ENCODE peak calls at places on chromosomes 13 and 19, in six cellular contexts. A is IMR-90, D is uterus, N is brain microvascular endothelial cell, E is ascending aorta, B is AG04450. U is an unnamed sample.

GRCh38 chr13:92661406-92661805 is 565.2 kb upstream of the GPC6 start:
- DNase-seq in A (no peak), D (no peak), N (no peak), E (no peak), B (no peak), U (no peak)

GRCh38 chr19:22052644-22053013 is 345 bp downstream of the ZNF257 start:
- DNase-seq in A (no peak), D (peak; percentile 12), N (no peak), E (no peak), B (no peak), U (no peak)

GRCh38 chr19:49824662-49825061 is 6.6 kb downstream of the MED25 start:
- DNase-seq in A (no peak), D (no peak), N (no peak), E (no peak), B (no peak), U (no peak)

GRCh38 chr13:42740753-42741152 is 40.6 kb upstream of the FAM216B start:
- DNase-seq in A (no peak), D (peak; percentile 21), N (peak; percentile 31), E (no peak), B (no peak), U (no peak)

GRCh38 chr13:102138635-102139225 is 263.1 kb downstream of the FGF14 start:
- DNase-seq in A (peak; percentile 10), D (no peak), N (no peak), E (no peak), B (no peak), U (no peak)

GRCh38 chr19:7975037-7975436 is 30.4 kb downstream of the ELAVL1 start:
- DNase-seq in A (no peak), D (no peak), N (no peak), E (no peak), B (no peak), U (no peak)

GRCh38 chr19:29678484-29679106 is 13.3 kb downstream of the PLEKHF1 start:
- DNase-seq in A (no peak), D (peak; percentile 89), N (no peak), E (no peak), B (no peak), U (no peak)

GRCh38 chr19:33399081-33399744 is 25.7 kb downstream of the CEBPG start:
- DNase-seq in A (no peak), D (no peak), N (no peak), E (no peak), B (no peak), U (no peak)

GRCh38 chr19:3325451-3325850 is 40.9 kb upstream of the NFIC start:
- DNase-seq in A (no peak), D (no peak), N (no peak), E (no peak), B (no peak), U (no peak)

GRCh38 chr13:24692541-24692940 is 12.3 kb downstream of the ATP12A start:
- DNase-seq in A (peak; percentile 8), D (no peak), N (peak; percentile 67), E (peak; percentile 72), B (no peak), U (no peak)

GRCh38 chr19:39299404-39299803 is 3.2 kb downstream of the IFNL1 start:
- DNase-seq in A (no peak), D (no peak), N (no peak), E (peak; percentile 3), B (no peak), U (no peak)

GRCh38 chr19:52533901-52534300 is 6.4 kb downstream of the ZNF808 start:
- DNase-seq in A (no peak), D (no peak), N (no peak), E (no peak), B (no peak), U (no peak)

GRCh38 chr13:73440296-73440895 is 381.6 kb downstream of the KLF5 start:
- DNase-seq in A (no peak), D (no peak), N (no peak), E (no peak), B (no peak), U (no peak)

GRCh38 chr19:44856438-44857083 is 10.5 kb downstream of the NECTIN2 start:
- DNase-seq in A (no peak), D (no peak), N (peak; percentile 48), E (no peak), B (no peak), U (no peak)

GRCh38 chr19:48394331-48395169 is 1.1 kb downstream of the GRIN2D start:
- DNase-seq in A (no peak), D (no peak), N (no peak), E (no peak), B (no peak), U (no peak)

GRCh38 chr13:99382428-99383133 is 75.4 kb upstream of the GPR183 start:
- DNase-seq in A (no peak), D (no peak), N (no peak), E (peak; percentile 57), B (no peak), U (no peak)

GRCh38 chr19:4636151-4636717 is 3.1 kb upstream of the TNFAIP8L1 start:
- DNase-seq in A (peak; percentile 34), D (peak; percentile 66), N (no peak), E (peak; percentile 80), B (no peak), U (no peak)

GRCh38 chr13:57253551-57253950 is 86.6 kb downstream of the PRR20E start:
- DNase-seq in A (no peak), D (no peak), N (no peak), E (no peak), B (no peak), U (no peak)

DNA sequence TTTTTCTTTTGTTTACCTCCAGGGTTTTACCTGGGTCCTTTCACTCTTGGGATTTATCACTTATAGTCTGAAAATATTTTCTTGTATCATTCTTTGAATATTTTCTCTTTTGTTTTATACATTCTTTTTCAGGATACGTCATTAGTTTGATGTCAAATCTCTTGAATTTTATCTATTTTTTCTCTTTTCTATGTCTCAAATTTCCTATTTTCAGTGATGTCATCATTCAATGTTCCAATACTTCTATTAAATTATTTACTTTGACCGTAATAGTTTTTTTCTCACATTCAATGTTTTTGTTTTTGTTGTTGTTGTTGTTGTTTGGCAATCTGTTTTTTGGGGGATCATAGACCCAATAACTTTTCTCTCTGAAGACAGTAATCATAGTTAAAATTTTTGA is 83.5 kb downstream of the PRR20E start:
- DNase-seq in A (no peak), D (no peak), N (no peak), E (no peak), B (no peak), U (no peak)
- H3K27ac ChIP-seq in A (no peak overlapping the region), D (no peak overlapping the region), N (no peak overlapping the region), E (no peak overlapping the region), B (no peak overlapping the region), U (no peak overlapping the region)

GRCh38 chr19:17078038-17078919 is 2.7 kb downstream of the MYO9B start:
- DNase-seq in A (no peak), D (no peak), N (no peak), E (no peak), B (no peak), U (no peak)
- H3K27ac ChIP-seq in A (peak overlapping the region; percentile 99), D (peak overlapping the region; percentile 92), N (peak overlapping the region; percentile 99), E (peak overlapping the region; percentile 94), B (peak overlapping the region; percentile 100), U (peak overlapping the region; percentile 99)

GRCh38 chr13:110448230-110448629 is 113.3 kb downstream of the RAB20 start:
- DNase-seq in A (peak; percentile 86), D (peak; percentile 6), N (peak; percentile 72), E (peak; percentile 61), B (peak; percentile 56), U (no peak)

GRCh38 chr13:110449225-110450015 is 112.1 kb downstream of the RAB20 start:
- DNase-seq in A (no peak), D (peak; percentile 7), N (no peak), E (peak; percentile 58), B (no peak), U (no peak)

GRCh38 chr13:110450941-110451340 is 110.6 kb downstream of the RAB20 start:
- DNase-seq in A (no peak), D (no peak), N (no peak), E (peak; percentile 55), B (no peak), U (no peak)

GRCh38 chr13:110448677-110449076 is 112.8 kb downstream of the RAB20 start:
- DNase-seq in A (no peak), D (peak; percentile 10), N (no peak), E (peak; percentile 57), B (no peak), U (no peak)

GRCh38 chr13:110450016-110450900 is 111.3 kb downstream of the RAB20 start:
- DNase-seq in A (no peak), D (peak; percentile 9), N (no peak), E (peak; percentile 51), B (no peak), U (no peak)
- H3K27ac ChIP-seq in A (no peak overlapping the region), D (no peak overlapping the region), N (no peak overlapping the region), E (peak overlapping the region; percentile 22), B (no peak overlapping the region), U (no peak overlapping the region)

GRCh38 chr13:74464656-74465055 is 330.5 kb upstream of the KLF12 start:
- DNase-seq in A (no peak), D (no peak), N (no peak), E (no peak), B (no peak), U (no peak)
- H3K27ac ChIP-seq in A (no peak overlapping the region), D (no peak overlapping the region), N (no peak overlapping the region), E (no peak overlapping the region), B (no peak overlapping the region), U (no peak overlapping the region)